ENCODE peak calls at places on chromosomes 4 and X, in eight cellular contexts. One of them, this sample, is unnamed.

GRCh38 chrX:123184199-123184857 is at the start of gene GRIA3:
- DNase-seq in activated gamma-delta T cell treated with Interleukin-2 at 50 U/mL for 16 hours: no peak
- DNase-seq in T-cell: no peak
- DNase-seq in colonic mucosa: no peak
- DNase-seq in DMS 273 treated with DMSO at 0.1 percent for 48 hours: no peak
- DNase-seq in MG63: no peak
- DNase-seq in amniotic epithelial cell: peak
- DNase-seq in HEK293T: no peak
- DNase-seq in this sample: no peak

GRCh38 chr4:53118676-53119075 is 247.2 kb downstream of the SCFD2 start:
- DNase-seq in activated gamma-delta T cell treated with Interleukin-2 at 50 U/mL for 16 hours: no peak
- DNase-seq in T-cell: no peak
- DNase-seq in colonic mucosa: no peak
- DNase-seq in DMS 273 treated with DMSO at 0.1 percent for 48 hours: no peak
- DNase-seq in MG63: no peak
- DNase-seq in amniotic epithelial cell: no peak
- DNase-seq in HEK293T: no peak
- DNase-seq in this sample: no peak

GRCh38 chr4:3297066-3297859 is 4.4 kb downstream of the RGS12 start:
- DNase-seq in activated gamma-delta T cell treated with Interleukin-2 at 50 U/mL for 16 hours: no peak
- DNase-seq in T-cell: no peak
- DNase-seq in colonic mucosa: peak
- DNase-seq in DMS 273 treated with DMSO at 0.1 percent for 48 hours: no peak
- DNase-seq in MG63: no peak
- DNase-seq in amniotic epithelial cell: no peak
- DNase-seq in HEK293T: no peak
- DNase-seq in this sample: no peak

GRCh38 chr4:139528377-139529005 is 27.5 kb downstream of the SETD7 start:
- DNase-seq in activated gamma-delta T cell treated with Interleukin-2 at 50 U/mL for 16 hours: peak
- DNase-seq in T-cell: peak
- DNase-seq in colonic mucosa: peak
- DNase-seq in DMS 273 treated with DMSO at 0.1 percent for 48 hours: no peak
- DNase-seq in MG63: peak
- DNase-seq in amniotic epithelial cell: peak
- DNase-seq in HEK293T: no peak
- DNase-seq in this sample: no peak

GRCh38 chr4:128516568-128516967 is 229.0 kb upstream of the PGRMC2 start:
- DNase-seq in activated gamma-delta T cell treated with Interleukin-2 at 50 U/mL for 16 hours: no peak
- DNase-seq in T-cell: no peak
- DNase-seq in colonic mucosa: no peak
- DNase-seq in DMS 273 treated with DMSO at 0.1 percent for 48 hours: no peak
- DNase-seq in MG63: no peak
- DNase-seq in amniotic epithelial cell: no peak
- DNase-seq in HEK293T: no peak
- DNase-seq in this sample: no peak

GRCh38 chr4:189787216-189788031 is 153.2 kb upstream of the FRG1 start:
- DNase-seq in activated gamma-delta T cell treated with Interleukin-2 at 50 U/mL for 16 hours: no peak
- DNase-seq in T-cell: no peak
- DNase-seq in colonic mucosa: no peak
- DNase-seq in DMS 273 treated with DMSO at 0.1 percent for 48 hours: no peak
- DNase-seq in MG63: no peak
- DNase-seq in amniotic epithelial cell: no peak
- DNase-seq in HEK293T: no peak
- DNase-seq in this sample: no peak

GRCh38 chr4:26081795-26082498 is 167.9 kb downstream of the SMIM20 start:
- DNase-seq in activated gamma-delta T cell treated with Interleukin-2 at 50 U/mL for 16 hours: no peak
- DNase-seq in T-cell: no peak
- DNase-seq in colonic mucosa: no peak
- DNase-seq in DMS 273 treated with DMSO at 0.1 percent for 48 hours: no peak
- DNase-seq in MG63: no peak
- DNase-seq in amniotic epithelial cell: peak
- DNase-seq in HEK293T: peak
- DNase-seq in this sample: peak

GRCh38 chrX:133852837-133853236 is 132.6 kb downstream of the GPC3 start:
- DNase-seq in activated gamma-delta T cell treated with Interleukin-2 at 50 U/mL for 16 hours: no peak
- DNase-seq in T-cell: no peak
- DNase-seq in colonic mucosa: no peak
- DNase-seq in DMS 273 treated with DMSO at 0.1 percent for 48 hours: no peak
- DNase-seq in MG63: no peak
- DNase-seq in amniotic epithelial cell: no peak
- DNase-seq in HEK293T: no peak
- DNase-seq in this sample: no peak

GRCh38 chr4:8853249-8853648 is 18.4 kb downstream of the HMX1 start:
- DNase-seq in activated gamma-delta T cell treated with Interleukin-2 at 50 U/mL for 16 hours: no peak
- DNase-seq in T-cell: no peak
- DNase-seq in colonic mucosa: no peak
- DNase-seq in DMS 273 treated with DMSO at 0.1 percent for 48 hours: no peak
- DNase-seq in MG63: no peak
- DNase-seq in amniotic epithelial cell: no peak
- DNase-seq in HEK293T: peak
- DNase-seq in this sample: no peak

GRCh38 chrX:44978976-44979375 is 106.0 kb downstream of the KDM6A start:
- DNase-seq in activated gamma-delta T cell treated with Interleukin-2 at 50 U/mL for 16 hours: no peak
- DNase-seq in T-cell: no peak
- DNase-seq in colonic mucosa: no peak
- DNase-seq in DMS 273 treated with DMSO at 0.1 percent for 48 hours: no peak
- DNase-seq in MG63: no peak
- DNase-seq in amniotic epithelial cell: no peak
- DNase-seq in HEK293T: no peak
- DNase-seq in this sample: no peak

GRCh38 chr4:61308033-61308432 is 107.9 kb downstream of the ADGRL3 start:
- DNase-seq in activated gamma-delta T cell treated with Interleukin-2 at 50 U/mL for 16 hours: no peak
- DNase-seq in T-cell: no peak
- DNase-seq in colonic mucosa: no peak
- DNase-seq in DMS 273 treated with DMSO at 0.1 percent for 48 hours: no peak
- DNase-seq in MG63: no peak
- DNase-seq in amniotic epithelial cell: no peak
- DNase-seq in HEK293T: no peak
- DNase-seq in this sample: no peak

GRCh38 chr4:6601661-6602250 is 26.8 kb downstream of the MAN2B2 start:
- DNase-seq in activated gamma-delta T cell treated with Interleukin-2 at 50 U/mL for 16 hours: no peak
- DNase-seq in T-cell: no peak
- DNase-seq in colonic mucosa: no peak
- DNase-seq in DMS 273 treated with DMSO at 0.1 percent for 48 hours: no peak
- DNase-seq in MG63: no peak
- DNase-seq in amniotic epithelial cell: no peak
- DNase-seq in HEK293T: no peak
- DNase-seq in this sample: no peak

GRCh38 chrX:39174761-39175417 is 373.6 kb downstream of the MID1IP1 start:
- DNase-seq in activated gamma-delta T cell treated with Interleukin-2 at 50 U/mL for 16 hours: no peak
- DNase-seq in T-cell: peak
- DNase-seq in colonic mucosa: peak
- DNase-seq in DMS 273 treated with DMSO at 0.1 percent for 48 hours: no peak
- DNase-seq in MG63: no peak
- DNase-seq in amniotic epithelial cell: no peak
- DNase-seq in HEK293T: no peak
- DNase-seq in this sample: no peak

GRCh38 chr4:52377563-52377962 is 281.5 kb downstream of the USP46 start:
- DNase-seq in activated gamma-delta T cell treated with Interleukin-2 at 50 U/mL for 16 hours: no peak
- DNase-seq in T-cell: no peak
- DNase-seq in colonic mucosa: no peak
- DNase-seq in DMS 273 treated with DMSO at 0.1 percent for 48 hours: no peak
- DNase-seq in MG63: no peak
- DNase-seq in amniotic epithelial cell: peak
- DNase-seq in HEK293T: no peak
- DNase-seq in this sample: no peak

This sample was measured in naive thymus-derived CD8-positive, alpha-beta T cell.